ENCODE peak calls at places on chromosomes 12 and 14, in seven cellular contexts. One of them, this sample, is unnamed.

GRCh38 chr14:95065411-95065810 is 91.9 kb downstream of the DICER1 start:
- DNase-seq in Peyer's patch: no peak
- DNase-seq in esophagus muscularis mucosa: no peak
- DNase-seq in H7: peak; percentile 28
- DNase-seq in uterus: no peak
- DNase-seq in tibial artery: no peak
- DNase-seq in effector memory CD4-positive, alpha-beta T cell: no peak
- DNase-seq in this sample: no peak

GRCh38 chr12:98725481-98726247 is 80.6 kb downstream of the APAF1 start:
- DNase-seq in tibial artery: no peak
- DNase-seq in H7: peak; percentile 35
- DNase-seq in Peyer's patch: no peak
- DNase-seq in effector memory CD4-positive, alpha-beta T cell: no peak
- DNase-seq in uterus: peak; percentile 35
- DNase-seq in esophagus muscularis mucosa: no peak
- DNase-seq in this sample: no peak

GRCh38 chr14:55731881-55732498 is 152.0 kb downstream of the KTN1 start:
- DNase-seq in tibial artery: no peak
- DNase-seq in uterus: no peak
- DNase-seq in effector memory CD4-positive, alpha-beta T cell: peak; percentile 31
- DNase-seq in Peyer's patch: peak; percentile 26
- DNase-seq in esophagus muscularis mucosa: no peak
- DNase-seq in H7: peak; percentile 37
- DNase-seq in this sample: no peak

GRCh38 chr12:56155256-56155845 is 2.8 kb upstream of the MYL6 start:
- DNase-seq in esophagus muscularis mucosa: no peak
- DNase-seq in H7: no peak
- DNase-seq in Peyer's patch: no peak
- DNase-seq in uterus: no peak
- DNase-seq in tibial artery: no peak
- DNase-seq in effector memory CD4-positive, alpha-beta T cell: no peak
- DNase-seq in this sample: no peak

GRCh38 chr12:121537814-121538698 is 42.8 kb downstream of the KDM2B start:
- DNase-seq in Peyer's patch: no peak
- DNase-seq in H7: peak; percentile 81
- DNase-seq in uterus: no peak
- DNase-seq in effector memory CD4-positive, alpha-beta T cell: no peak
- DNase-seq in tibial artery: no peak
- DNase-seq in esophagus muscularis mucosa: no peak
- DNase-seq in this sample: no peak

GRCh38 chr12:116982721-116983502 is 72.2 kb downstream of the FBXW8 start:
- DNase-seq in tibial artery: peak; percentile 70
- DNase-seq in uterus: peak; percentile 24
- DNase-seq in Peyer's patch: no peak
- DNase-seq in esophagus muscularis mucosa: no peak
- DNase-seq in H7: no peak
- DNase-seq in effector memory CD4-positive, alpha-beta T cell: no peak
- DNase-seq in this sample: peak; percentile 8

GRCh38 chr12:58286353-58286752 is 345.0 kb downstream of the ATP23 start:
- DNase-seq in Peyer's patch: no peak
- DNase-seq in uterus: no peak
- DNase-seq in tibial artery: no peak
- DNase-seq in esophagus muscularis mucosa: no peak
- DNase-seq in H7: no peak
- DNase-seq in effector memory CD4-positive, alpha-beta T cell: no peak
- DNase-seq in this sample: no peak

GRCh38 chr12:27425306-27425705 is 21.2 kb upstream of the SMCO2 start:
- DNase-seq in esophagus muscularis mucosa: no peak
- DNase-seq in uterus: no peak
- DNase-seq in H7: no peak
- DNase-seq in effector memory CD4-positive, alpha-beta T cell: no peak
- DNase-seq in tibial artery: no peak
- DNase-seq in Peyer's patch: no peak
- DNase-seq in this sample: no peak

GRCh38 chr14:92135269-92135668 is 13.5 kb downstream of the CPSF2 start:
- DNase-seq in esophagus muscularis mucosa: no peak
- DNase-seq in H7: no peak
- DNase-seq in tibial artery: no peak
- DNase-seq in Peyer's patch: no peak
- DNase-seq in effector memory CD4-positive, alpha-beta T cell: no peak
- DNase-seq in uterus: no peak
- DNase-seq in this sample: no peak

GRCh38 chr12:12823308-12823707 is 10.2 kb downstream of the DDX47 start:
- DNase-seq in Peyer's patch: no peak
- DNase-seq in esophagus muscularis mucosa: no peak
- DNase-seq in effector memory CD4-positive, alpha-beta T cell: no peak
- DNase-seq in uterus: no peak
- DNase-seq in H7: no peak
- DNase-seq in tibial artery: no peak
- DNase-seq in this sample: no peak

DNA sequence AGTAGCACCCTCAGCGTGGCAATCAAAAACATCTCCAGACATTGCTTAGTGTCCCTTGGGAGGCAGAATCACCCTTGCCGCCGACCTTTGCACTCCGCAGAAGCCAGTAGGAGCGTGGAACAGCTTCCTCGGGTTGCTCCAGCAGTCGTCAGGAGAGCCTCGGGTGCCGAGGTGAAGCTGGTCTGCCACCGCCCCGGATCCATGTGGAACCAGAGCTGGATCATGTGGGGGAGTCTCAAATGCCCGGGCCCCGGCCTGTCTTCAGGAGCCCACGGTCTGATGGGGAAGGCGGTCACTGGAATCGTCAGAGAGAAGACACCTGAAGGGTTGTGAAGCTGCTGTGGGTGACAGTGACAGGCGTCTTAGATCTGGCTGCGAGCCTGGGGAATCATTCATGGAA is 14.3 kb downstream of the MVK start:
- DNase-seq in tibial artery: no peak
- DNase-seq in effector memory CD4-positive, alpha-beta T cell: no peak
- DNase-seq in H7: no peak
- DNase-seq in uterus: no peak
- DNase-seq in Peyer's patch: no peak
- DNase-seq in esophagus muscularis mucosa: no peak
- DNase-seq in this sample: no peak
- H3K36me3 ChIP-seq in tibial artery: peaks cover 92% of the 10 kb centered on the region
- H3K36me3 ChIP-seq in effector memory CD4-positive, alpha-beta T cell: peaks cover 13% of the 10 kb centered on the region
- H3K36me3 ChIP-seq in H7: peaks cover 3% of the 10 kb centered on the region
- H3K36me3 ChIP-seq in uterus: no peaks in the 10 kb centered on the region
- H3K36me3 ChIP-seq in Peyer's patch: no peaks in the 10 kb centered on the region
- H3K36me3 ChIP-seq in esophagus muscularis mucosa: peaks cover 64% of the 10 kb centered on the region
- H3K36me3 ChIP-seq in this sample: peaks cover 20% of the 10 kb centered on the region

GRCh38 chr14:20446889-20447288 is 7.7 kb downstream of the OSGEP start:
- DNase-seq in effector memory CD4-positive, alpha-beta T cell: no peak
- DNase-seq in H7: no peak
- DNase-seq in Peyer's patch: no peak
- DNase-seq in tibial artery: no peak
- DNase-seq in uterus: no peak
- DNase-seq in esophagus muscularis mucosa: no peak
- DNase-seq in this sample: no peak
- H3K36me3 ChIP-seq in effector memory CD4-positive, alpha-beta T cell: peaks cover 57% of the 10 kb centered on the region
- H3K36me3 ChIP-seq in H7: peaks cover 36% of the 10 kb centered on the region
- H3K36me3 ChIP-seq in Peyer's patch: no peaks in the 10 kb centered on the region
- H3K36me3 ChIP-seq in tibial artery: peaks cover 62% of the 10 kb centered on the region
- H3K36me3 ChIP-seq in uterus: no peaks in the 10 kb centered on the region
- H3K36me3 ChIP-seq in esophagus muscularis mucosa: peaks cover 65% of the 10 kb centered on the region
- H3K36me3 ChIP-seq in this sample: peaks cover 49% of the 10 kb centered on the region

GRCh38 chr12:113936460-113936859 is 29.7 kb downstream of the RBM19 start:
- DNase-seq in tibial artery: no peak
- DNase-seq in esophagus muscularis mucosa: no peak
- DNase-seq in H7: no peak
- DNase-seq in effector memory CD4-positive, alpha-beta T cell: no peak
- DNase-seq in Peyer's patch: no peak
- DNase-seq in uterus: no peak
- DNase-seq in this sample: no peak

GRCh38 chr12:113939867-113940266 is 26.3 kb downstream of the RBM19 start:
- DNase-seq in effector memory CD4-positive, alpha-beta T cell: no peak
- DNase-seq in H7: no peak
- DNase-seq in esophagus muscularis mucosa: no peak
- DNase-seq in uterus: no peak
- DNase-seq in Peyer's patch: no peak
- DNase-seq in tibial artery: no peak
- DNase-seq in this sample: no peak

GRCh38 chr12:113940929-113941486 is 25.1 kb downstream of the RBM19 start:
- DNase-seq in esophagus muscularis mucosa: no peak
- DNase-seq in H7: no peak
- DNase-seq in uterus: no peak
- DNase-seq in Peyer's patch: no peak
- DNase-seq in effector memory CD4-positive, alpha-beta T cell: no peak
- DNase-seq in tibial artery: no peak
- DNase-seq in this sample: no peak

GRCh38 chr12:113940357-113940756 is 25.8 kb downstream of the RBM19 start:
- DNase-seq in esophagus muscularis mucosa: no peak
- DNase-seq in tibial artery: no peak
- DNase-seq in H7: peak; percentile 73
- DNase-seq in effector memory CD4-positive, alpha-beta T cell: no peak
- DNase-seq in uterus: no peak
- DNase-seq in Peyer's patch: no peak
- DNase-seq in this sample: no peak

DNA sequence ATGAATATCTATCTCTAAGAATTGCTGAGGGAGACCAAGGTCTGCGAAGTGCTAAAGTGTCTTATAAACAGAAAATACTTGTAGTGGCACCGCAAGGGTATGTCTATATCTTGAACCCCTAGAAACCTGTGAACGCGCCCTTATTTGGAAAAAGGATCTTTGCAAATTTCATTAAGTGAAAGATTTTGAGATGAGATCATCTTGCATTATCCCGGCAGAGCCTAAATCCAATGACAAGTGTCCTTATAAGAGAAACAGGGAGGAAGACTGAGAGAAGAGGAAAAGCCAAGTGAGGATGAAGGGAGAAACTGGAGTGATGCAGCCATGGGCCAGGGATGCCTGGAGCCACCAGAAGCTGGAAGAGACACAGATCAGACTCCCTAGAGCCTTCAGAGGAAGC is 27.7 kb downstream of the RBM19 start:
- DNase-seq in tibial artery: no peak
- DNase-seq in uterus: no peak
- DNase-seq in H7: no peak
- DNase-seq in effector memory CD4-positive, alpha-beta T cell: no peak
- DNase-seq in Peyer's patch: no peak
- DNase-seq in esophagus muscularis mucosa: no peak
- DNase-seq in this sample: no peak
- H3K36me3 ChIP-seq in tibial artery: peaks cover 100% of the 10 kb centered on the region
- H3K36me3 ChIP-seq in uterus: no peaks in the 10 kb centered on the region
- H3K36me3 ChIP-seq in H7: peaks cover 24% of the 10 kb centered on the region
- H3K36me3 ChIP-seq in effector memory CD4-positive, alpha-beta T cell: peaks cover 86% of the 10 kb centered on the region
- H3K36me3 ChIP-seq in Peyer's patch: no peaks in the 10 kb centered on the region
- H3K36me3 ChIP-seq in esophagus muscularis mucosa: peaks cover 98% of the 10 kb centered on the region
- H3K36me3 ChIP-seq in this sample: peaks cover 37% of the 10 kb centered on the region

GRCh38 chr12:101945361-101946232 is 68.2 kb downstream of the DRAM1 start:
- DNase-seq in esophagus muscularis mucosa: no peak
- DNase-seq in H7: no peak
- DNase-seq in Peyer's patch: no peak
- DNase-seq in tibial artery: no peak
- DNase-seq in effector memory CD4-positive, alpha-beta T cell: no peak
- DNase-seq in uterus: no peak
- DNase-seq in this sample: no peak

GRCh38 chr12:101951002-101951670 is 73.8 kb downstream of the DRAM1 start:
- DNase-seq in effector memory CD4-positive, alpha-beta T cell: no peak
- DNase-seq in H7: no peak
- DNase-seq in tibial artery: no peak
- DNase-seq in esophagus muscularis mucosa: peak; percentile 62
- DNase-seq in Peyer's patch: no peak
- DNase-seq in uterus: no peak
- DNase-seq in this sample: no peak

GRCh38 chr12:101946233-101946611 is 68.8 kb downstream of the DRAM1 start:
- DNase-seq in effector memory CD4-positive, alpha-beta T cell: no peak
- DNase-seq in H7: no peak
- DNase-seq in Peyer's patch: no peak
- DNase-seq in tibial artery: no peak
- DNase-seq in esophagus muscularis mucosa: no peak
- DNase-seq in uterus: no peak
- DNase-seq in this sample: no peak

GRCh38 chr12:101948365-101948764 is 71.0 kb downstream of the DRAM1 start:
- DNase-seq in Peyer's patch: no peak
- DNase-seq in H7: no peak
- DNase-seq in esophagus muscularis mucosa: no peak
- DNase-seq in uterus: no peak
- DNase-seq in tibial artery: no peak
- DNase-seq in effector memory CD4-positive, alpha-beta T cell: no peak
- DNase-seq in this sample: no peak
- H3K36me3 ChIP-seq in Peyer's patch: no peaks in the 10 kb centered on the region
- H3K36me3 ChIP-seq in H7: no peaks in the 10 kb centered on the region
- H3K36me3 ChIP-seq in esophagus muscularis mucosa: no peaks in the 10 kb centered on the region
- H3K36me3 ChIP-seq in uterus: no peaks in the 10 kb centered on the region
- H3K36me3 ChIP-seq in tibial artery: no peaks in the 10 kb centered on the region
- H3K36me3 ChIP-seq in effector memory CD4-positive, alpha-beta T cell: no peaks in the 10 kb centered on the region
- H3K36me3 ChIP-seq in this sample: no peaks in the 10 kb centered on the region

GRCh38 chr14:74290415-74290814 is 12.3 kb downstream of the ABCD4 start:
- DNase-seq in H7: peak; percentile 83
- DNase-seq in Peyer's patch: no peak
- DNase-seq in tibial artery: no peak
- DNase-seq in effector memory CD4-positive, alpha-beta T cell: no peak
- DNase-seq in uterus: no peak
- DNase-seq in esophagus muscularis mucosa: no peak
- DNase-seq in this sample: no peak

GRCh38 chr14:74292061-74292460 is 10.7 kb downstream of the ABCD4 start:
- DNase-seq in tibial artery: no peak
- DNase-seq in Peyer's patch: no peak
- DNase-seq in uterus: no peak
- DNase-seq in effector memory CD4-positive, alpha-beta T cell: no peak
- DNase-seq in esophagus muscularis mucosa: no peak
- DNase-seq in H7: no peak
- DNase-seq in this sample: no peak

GRCh38 chr14:74286736-74287135 is 16.0 kb downstream of the ABCD4 start:
- DNase-seq in tibial artery: no peak
- DNase-seq in H7: no peak
- DNase-seq in Peyer's patch: no peak
- DNase-seq in uterus: no peak
- DNase-seq in esophagus muscularis mucosa: no peak
- DNase-seq in effector memory CD4-positive, alpha-beta T cell: no peak
- DNase-seq in this sample: no peak

GRCh38 chr14:74293621-74294020 is 9.1 kb downstream of the ABCD4 start:
- DNase-seq in effector memory CD4-positive, alpha-beta T cell: no peak
- DNase-seq in H7: no peak
- DNase-seq in tibial artery: no peak
- DNase-seq in esophagus muscularis mucosa: no peak
- DNase-seq in Peyer's patch: no peak
- DNase-seq in uterus: no peak
- DNase-seq in this sample: no peak

DNA sequence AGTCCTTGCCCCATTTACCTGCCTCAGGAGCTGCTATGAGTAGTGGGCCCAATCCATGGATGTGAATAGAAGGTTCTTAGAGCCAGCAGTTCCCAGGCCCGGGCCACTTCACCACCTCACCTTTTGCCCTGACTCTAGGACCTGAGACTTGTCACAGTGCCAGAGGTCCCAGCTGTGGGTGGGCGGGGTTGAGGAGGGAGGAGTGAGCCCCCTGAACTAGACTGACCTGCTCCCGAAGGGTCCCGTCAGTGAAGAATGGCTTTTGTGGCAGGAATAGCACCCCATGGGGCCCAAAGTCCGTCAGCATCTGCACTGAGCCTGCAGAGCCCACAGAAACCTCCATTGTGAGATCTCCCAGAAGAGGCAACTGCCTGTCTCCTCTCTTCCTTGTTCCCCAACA is 12.9 kb downstream of the ABCD4 start:
- DNase-seq in esophagus muscularis mucosa: no peak
- DNase-seq in uterus: no peak
- DNase-seq in H7: no peak
- DNase-seq in Peyer's patch: no peak
- DNase-seq in tibial artery: no peak
- DNase-seq in effector memory CD4-positive, alpha-beta T cell: no peak
- DNase-seq in this sample: no peak
- H3K36me3 ChIP-seq in esophagus muscularis mucosa: peaks cover 82% of the 10 kb centered on the region
- H3K36me3 ChIP-seq in uterus: no peaks in the 10 kb centered on the region
- H3K36me3 ChIP-seq in H7: peaks cover 57% of the 10 kb centered on the region
- H3K36me3 ChIP-seq in Peyer's patch: no peaks in the 10 kb centered on the region
- H3K36me3 ChIP-seq in tibial artery: peaks cover 100% of the 10 kb centered on the region
- H3K36me3 ChIP-seq in effector memory CD4-positive, alpha-beta T cell: peaks cover 66% of the 10 kb centered on the region
- H3K36me3 ChIP-seq in this sample: peaks cover 65% of the 10 kb centered on the region